ENCODE peak calls at places on chromosomes 7 and 10, in five cellular contexts. L, I, U, Q and P are unnamed samples.

GRCh38 chr10:31145986-31146385 is 114.3 kb upstream of the ZNF438 start:
- DNase-seq in L (no peak), I (no peak), U (no peak), Q (no peak), P (no peak)

GRCh38 chr7:1915956-1916620 is 246.0 kb downstream of the ELFN1 start:
- DNase-seq in L (no peak), I (no peak), U (peak; percentile 83), Q (peak; percentile 61), P (no peak)

GRCh38 chr7:28654111-28654510 is 241.8 kb downstream of the CREB5 start:
- DNase-seq in L (no peak), I (no peak), U (no peak), Q (no peak), P (no peak)

GRCh38 chr7:2807846-2808772 is 36.0 kb downstream of the GNA12 start:
- DNase-seq in L (no peak), I (no peak), U (peak; percentile 32), Q (no peak), P (no peak)

GRCh38 chr10:96657385-96657784 is 62.9 kb downstream of the PIK3AP1 start:
- DNase-seq in L (no peak), I (no peak), U (no peak), Q (no peak), P (no peak)

GRCh38 chr7:88927-89921 is 103.1 kb upstream of the FAM20C start:
- DNase-seq in L (peak; percentile 34), I (peak; percentile 68), U (peak; percentile 74), Q (peak; percentile 70), P (no peak)

GRCh38 chr7:155598810-155599210 is 45.7 kb upstream of the RBM33 start:
- DNase-seq in L (peak; percentile 61), I (peak; percentile 80), U (peak; percentile 97), Q (peak; percentile 81), P (no peak)

GRCh38 chr10:43199684-43200537 is 61.7 kb downstream of the CSGALNACT2 start:
- DNase-seq in L (peak; percentile 2), I (peak; percentile 10), U (peak; percentile 67), Q (no peak), P (no peak)

GRCh38 chr7:125661006-125661405 is 731.4 kb upstream of the POT1 start:
- DNase-seq in L (no peak), I (no peak), U (no peak), Q (no peak), P (no peak)

GRCh38 chr10:48636231-48636630 is 31.4 kb upstream of the ARHGAP22 start:
- DNase-seq in L (no peak), I (no peak), U (no peak), Q (no peak), P (no peak)

GRCh38 chr7:74294191-74294998 is 5.2 kb downstream of the CLIP2 start:
- DNase-seq in L (peak; percentile 66), I (peak; percentile 33), U (no peak), Q (peak; percentile 76), P (no peak)

GRCh38 chr10:4403638-4404252 is 422.3 kb upstream of the AKR1E2 start:
- DNase-seq in L (no peak), I (no peak), U (no peak), Q (no peak), P (no peak)

GRCh38 chr7:44177570-44178131 is 11.6 kb downstream of the GCK start:
- DNase-seq in L (no peak), I (no peak), U (no peak), Q (no peak), P (no peak)

GRCh38 chr7:87596136-87596535 is 4.5 kb downstream of the ABCB1 start:
- DNase-seq in L (no peak), I (no peak), U (no peak), Q (no peak), P (no peak)

GRCh38 chr7:31114593-31115343 is 62.7 kb downstream of the ADCYAP1R1 start:
- DNase-seq in L (no peak), I (no peak), U (no peak), Q (no peak), P (no peak)

GRCh38 chr7:20385121-20385520 is 54.4 kb downstream of the ITGB8 start:
- DNase-seq in L (no peak), I (no peak), U (no peak), Q (no peak), P (no peak)

GRCh38 chr7:24783731-24784130 is 26.5 kb upstream of the GSDME start:
- DNase-seq in L (no peak), I (no peak), U (no peak), Q (no peak), P (no peak)

GRCh38 chr7:100430450-100431285 is 1.0 kb downstream of the MEPCE start:
- DNase-seq in L (peak; percentile 19), I (no peak), U (peak; percentile 71), Q (no peak), P (no peak)

GRCh38 chr7:142806021-142806353 is 35.2 kb downstream of the PRSS2 start:
- DNase-seq in L (no peak), I (no peak), U (no peak), Q (no peak), P (no peak)

GRCh38 chr10:104622598-104623209 is 18.4 kb upstream of the SORCS3 start:
- DNase-seq in L (no peak), I (no peak), U (no peak), Q (peak; percentile 9), P (no peak)

GRCh38 chr10:24691113-24691512 is 32.6 kb downstream of the ARHGAP21 start:
- DNase-seq in L (no peak), I (no peak), U (no peak), Q (peak; percentile 16), P (no peak)
- H3K27ac ChIP-seq in L (no peak overlapping the region), I (no peak overlapping the region), U (no peak overlapping the region), Q (no peak overlapping the region), P (no peak overlapping the region)

GRCh38 chr7:50534690-50535290 is 30.4 kb downstream of the DDC start:
- DNase-seq in L (no peak), I (no peak), U (no peak), Q (peak; percentile 19), P (no peak)
- TF ChIP-seq POLR2A in L (no peak), I (no peak), U (no peak), Q (no peak), P (no peak)

DNA sequence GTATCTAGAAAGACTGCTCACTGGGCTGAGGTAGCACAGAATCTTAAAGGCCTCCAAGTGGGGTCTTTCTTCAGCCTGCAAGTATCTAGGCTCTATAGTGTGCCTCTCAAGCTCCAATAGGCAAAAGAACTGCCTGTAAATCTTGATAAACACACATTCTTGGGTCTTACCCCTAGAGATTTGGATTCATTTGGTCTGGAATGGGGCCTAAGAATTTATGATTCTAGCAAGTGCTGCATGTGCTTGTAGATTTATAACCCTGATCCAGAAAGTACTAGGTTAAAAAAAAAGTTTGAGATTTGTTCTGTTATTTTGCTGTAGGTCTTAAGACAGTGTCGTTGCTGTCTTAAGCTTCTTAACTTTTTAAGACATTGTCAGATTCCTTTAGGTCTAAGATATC is 74.1 kb downstream of the RALA start:
- DNase-seq in L (no peak), I (no peak), U (no peak), Q (no peak), P (no peak)
- H3K27ac ChIP-seq in L (no peak overlapping the region), I (no peak overlapping the region), U (no peak overlapping the region), Q (no peak overlapping the region), P (no peak overlapping the region)

GRCh38 chr10:133017203-133017601 is 70.5 kb upstream of the ADGRA1 start:
- DNase-seq in L (no peak), I (no peak), U (no peak), Q (no peak), P (no peak)
- TF ChIP-seq POLR2A in L (no peak), I (no peak), U (no peak), Q (no peak), P (no peak)

DNA sequence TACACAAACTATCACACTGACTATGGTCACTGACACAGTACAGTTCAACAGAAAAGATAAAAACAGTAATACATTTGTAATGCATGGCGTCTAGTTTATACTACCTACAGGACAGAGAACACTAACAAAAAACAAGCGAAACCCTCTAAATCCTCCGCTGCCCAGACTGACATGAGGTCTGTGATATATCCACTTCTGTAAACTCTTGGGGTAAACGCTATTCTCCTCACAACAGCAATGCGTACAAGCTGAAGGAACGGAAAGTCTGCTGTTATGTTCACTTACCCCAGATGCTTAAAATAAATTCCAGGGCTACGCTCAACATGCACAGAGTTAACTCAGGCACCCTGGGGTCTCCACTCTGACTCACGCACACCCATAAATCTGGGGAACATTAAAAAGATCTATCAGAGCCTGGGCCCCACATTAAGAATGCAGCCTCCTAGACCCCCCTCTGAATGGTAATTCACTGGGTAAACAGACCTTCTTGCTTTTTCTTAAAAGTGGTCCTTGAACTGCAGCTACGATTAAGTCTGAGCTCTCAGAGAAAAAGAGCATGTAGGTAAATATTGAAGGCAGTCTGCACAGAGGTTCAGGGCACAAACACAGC is 105.6 kb downstream of the CTBP2 start:
- DNase-seq in L (no peak), I (no peak), U (no peak), Q (no peak), P (no peak)
- H3K27ac ChIP-seq in L (no peak overlapping the region), I (peak overlapping the region; percentile 91), U (peak overlapping the region; percentile 92), Q (no peak overlapping the region), P (no peak overlapping the region)